ENCODE peak calls at places on chromosomes 13 and 19, in six cellular contexts. One of them, this sample, is unnamed.
A peak's percentile ranks its signal among the peaks of the same experiment; 100 is the strongest.

GRCh38 chr19:46784262-46785053 is 3.9 kb downstream of the SLC1A5 start:
- DNase-seq in B cell: no peak
- DNase-seq in AG09309: peak; percentile 89
- DNase-seq in activated CD8-positive, alpha-beta T cell treated with anti-CD3 and anti-CD28 coated beads, Interleukin-2, amount 10 ng/mL, durations not matched to agents 7 days and 5 days: peak; percentile 85
- DNase-seq in stimulated activated CD4-positive, alpha-beta T cell treated with anti-CD3 and anti-CD28 coated beads, Interleukin-12 subunit alpha, Interleukin-12 subunit beta, amount 100 ng/mL, for 4 hours: peak; percentile 54
- DNase-seq in thyroid gland: peak; percentile 18
- DNase-seq in this sample: peak; percentile 77

GRCh38 chr19:45863840-45864628 is at the start of gene FOXA3:
- DNase-seq in B cell: peak; percentile 77
- DNase-seq in activated CD8-positive, alpha-beta T cell treated with anti-CD3 and anti-CD28 coated beads, Interleukin-2, amount 10 ng/mL, durations not matched to agents 7 days and 5 days: peak; percentile 59
- DNase-seq in thyroid gland: no peak
- DNase-seq in stimulated activated CD4-positive, alpha-beta T cell treated with anti-CD3 and anti-CD28 coated beads, Interleukin-12 subunit alpha, Interleukin-12 subunit beta, amount 100 ng/mL, for 4 hours: peak; percentile 51
- DNase-seq in AG09309: no peak
- DNase-seq in this sample: peak; percentile 76

GRCh38 chr13:50928609-50929274 is 19.2 kb downstream of the RNASEH2B start:
- DNase-seq in stimulated activated CD4-positive, alpha-beta T cell treated with anti-CD3 and anti-CD28 coated beads, Interleukin-12 subunit alpha, Interleukin-12 subunit beta, amount 100 ng/mL, for 4 hours: no peak
- DNase-seq in B cell: no peak
- DNase-seq in activated CD8-positive, alpha-beta T cell treated with anti-CD3 and anti-CD28 coated beads, Interleukin-2, amount 10 ng/mL, durations not matched to agents 7 days and 5 days: no peak
- DNase-seq in AG09309: no peak
- DNase-seq in thyroid gland: no peak
- DNase-seq in this sample: no peak

GRCh38 chr13:79402679-79403078 is 3.4 kb downstream of the RBM26 start:
- DNase-seq in stimulated activated CD4-positive, alpha-beta T cell treated with anti-CD3 and anti-CD28 coated beads, Interleukin-12 subunit alpha, Interleukin-12 subunit beta, amount 100 ng/mL, for 4 hours: no peak
- DNase-seq in B cell: no peak
- DNase-seq in AG09309: no peak
- DNase-seq in activated CD8-positive, alpha-beta T cell treated with anti-CD3 and anti-CD28 coated beads, Interleukin-2, amount 10 ng/mL, durations not matched to agents 7 days and 5 days: no peak
- DNase-seq in thyroid gland: no peak
- DNase-seq in this sample: no peak

GRCh38 chr19:48403606-48404005 is 10.1 kb downstream of the GRIN2D start:
- DNase-seq in stimulated activated CD4-positive, alpha-beta T cell treated with anti-CD3 and anti-CD28 coated beads, Interleukin-12 subunit alpha, Interleukin-12 subunit beta, amount 100 ng/mL, for 4 hours: no peak
- DNase-seq in B cell: peak; percentile 62
- DNase-seq in thyroid gland: peak; percentile 36
- DNase-seq in activated CD8-positive, alpha-beta T cell treated with anti-CD3 and anti-CD28 coated beads, Interleukin-2, amount 10 ng/mL, durations not matched to agents 7 days and 5 days: peak; percentile 83
- DNase-seq in AG09309: no peak
- DNase-seq in this sample: peak; percentile 72

GRCh38 chr13:87554045-87554444 is 117.1 kb upstream of the SLITRK5 start:
- DNase-seq in B cell: no peak
- DNase-seq in stimulated activated CD4-positive, alpha-beta T cell treated with anti-CD3 and anti-CD28 coated beads, Interleukin-12 subunit alpha, Interleukin-12 subunit beta, amount 100 ng/mL, for 4 hours: no peak
- DNase-seq in activated CD8-positive, alpha-beta T cell treated with anti-CD3 and anti-CD28 coated beads, Interleukin-2, amount 10 ng/mL, durations not matched to agents 7 days and 5 days: no peak
- DNase-seq in AG09309: no peak
- DNase-seq in thyroid gland: no peak
- DNase-seq in this sample: no peak

GRCh38 chr19:41364546-41365391 is 820 bp upstream of the B9D2 start:
- DNase-seq in AG09309: no peak
- DNase-seq in activated CD8-positive, alpha-beta T cell treated with anti-CD3 and anti-CD28 coated beads, Interleukin-2, amount 10 ng/mL, durations not matched to agents 7 days and 5 days: no peak
- DNase-seq in stimulated activated CD4-positive, alpha-beta T cell treated with anti-CD3 and anti-CD28 coated beads, Interleukin-12 subunit alpha, Interleukin-12 subunit beta, amount 100 ng/mL, for 4 hours: no peak
- DNase-seq in thyroid gland: no peak
- DNase-seq in B cell: no peak
- DNase-seq in this sample: no peak

GRCh38 chr19:8697671-8698432 is 743 bp downstream of the ACTL9 start:
- DNase-seq in AG09309: no peak
- DNase-seq in stimulated activated CD4-positive, alpha-beta T cell treated with anti-CD3 and anti-CD28 coated beads, Interleukin-12 subunit alpha, Interleukin-12 subunit beta, amount 100 ng/mL, for 4 hours: peak; percentile 19
- DNase-seq in thyroid gland: no peak
- DNase-seq in B cell: no peak
- DNase-seq in activated CD8-positive, alpha-beta T cell treated with anti-CD3 and anti-CD28 coated beads, Interleukin-2, amount 10 ng/mL, durations not matched to agents 7 days and 5 days: peak; percentile 31
- DNase-seq in this sample: no peak

GRCh38 chr13:33144358-33144784 is 128.1 kb downstream of the KL start:
- DNase-seq in activated CD8-positive, alpha-beta T cell treated with anti-CD3 and anti-CD28 coated beads, Interleukin-2, amount 10 ng/mL, durations not matched to agents 7 days and 5 days: no peak
- DNase-seq in AG09309: no peak
- DNase-seq in stimulated activated CD4-positive, alpha-beta T cell treated with anti-CD3 and anti-CD28 coated beads, Interleukin-12 subunit alpha, Interleukin-12 subunit beta, amount 100 ng/mL, for 4 hours: no peak
- DNase-seq in thyroid gland: no peak
- DNase-seq in B cell: no peak
- DNase-seq in this sample: no peak

GRCh38 chr19:29785955-29786589 is 25.7 kb upstream of the CCNE1 start:
- DNase-seq in activated CD8-positive, alpha-beta T cell treated with anti-CD3 and anti-CD28 coated beads, Interleukin-2, amount 10 ng/mL, durations not matched to agents 7 days and 5 days: peak; percentile 28
- DNase-seq in B cell: no peak
- DNase-seq in thyroid gland: no peak
- DNase-seq in stimulated activated CD4-positive, alpha-beta T cell treated with anti-CD3 and anti-CD28 coated beads, Interleukin-12 subunit alpha, Interleukin-12 subunit beta, amount 100 ng/mL, for 4 hours: no peak
- DNase-seq in AG09309: no peak
- DNase-seq in this sample: peak; percentile 16

GRCh38 chr13:30659980-30660379 is 42.3 kb downstream of the USPL1 start:
- DNase-seq in AG09309: no peak
- DNase-seq in activated CD8-positive, alpha-beta T cell treated with anti-CD3 and anti-CD28 coated beads, Interleukin-2, amount 10 ng/mL, durations not matched to agents 7 days and 5 days: no peak
- DNase-seq in stimulated activated CD4-positive, alpha-beta T cell treated with anti-CD3 and anti-CD28 coated beads, Interleukin-12 subunit alpha, Interleukin-12 subunit beta, amount 100 ng/mL, for 4 hours: no peak
- DNase-seq in B cell: peak; percentile 28
- DNase-seq in thyroid gland: peak; percentile 30
- DNase-seq in this sample: no peak

GRCh38 chr19:18745012-18745735 is 45.9 kb downstream of the COMP start:
- DNase-seq in activated CD8-positive, alpha-beta T cell treated with anti-CD3 and anti-CD28 coated beads, Interleukin-2, amount 10 ng/mL, durations not matched to agents 7 days and 5 days: no peak
- DNase-seq in stimulated activated CD4-positive, alpha-beta T cell treated with anti-CD3 and anti-CD28 coated beads, Interleukin-12 subunit alpha, Interleukin-12 subunit beta, amount 100 ng/mL, for 4 hours: no peak
- DNase-seq in AG09309: no peak
- DNase-seq in B cell: no peak
- DNase-seq in thyroid gland: peak; percentile 76
- DNase-seq in this sample: no peak

GRCh38 chr19:5434970-5435641 is 20.1 kb upstream of the ZNRF4 start:
- DNase-seq in activated CD8-positive, alpha-beta T cell treated with anti-CD3 and anti-CD28 coated beads, Interleukin-2, amount 10 ng/mL, durations not matched to agents 7 days and 5 days: peak; percentile 23
- DNase-seq in AG09309: peak; percentile 29
- DNase-seq in thyroid gland: no peak
- DNase-seq in stimulated activated CD4-positive, alpha-beta T cell treated with anti-CD3 and anti-CD28 coated beads, Interleukin-12 subunit alpha, Interleukin-12 subunit beta, amount 100 ng/mL, for 4 hours: peak; percentile 43
- DNase-seq in B cell: no peak
- DNase-seq in this sample: no peak

GRCh38 chr19:19554074-19555023 is 16.3 kb downstream of the CILP2 start:
- DNase-seq in AG09309: no peak
- DNase-seq in stimulated activated CD4-positive, alpha-beta T cell treated with anti-CD3 and anti-CD28 coated beads, Interleukin-12 subunit alpha, Interleukin-12 subunit beta, amount 100 ng/mL, for 4 hours: peak; percentile 66
- DNase-seq in activated CD8-positive, alpha-beta T cell treated with anti-CD3 and anti-CD28 coated beads, Interleukin-2, amount 10 ng/mL, durations not matched to agents 7 days and 5 days: peak; percentile 70
- DNase-seq in thyroid gland: peak; percentile 37
- DNase-seq in B cell: peak; percentile 61
- DNase-seq in this sample: peak; percentile 71

GRCh38 chr19:19542507-19542906 is 4.4 kb downstream of the CILP2 start:
- DNase-seq in B cell: no peak
- DNase-seq in activated CD8-positive, alpha-beta T cell treated with anti-CD3 and anti-CD28 coated beads, Interleukin-2, amount 10 ng/mL, durations not matched to agents 7 days and 5 days: no peak
- DNase-seq in thyroid gland: no peak
- DNase-seq in AG09309: no peak
- DNase-seq in stimulated activated CD4-positive, alpha-beta T cell treated with anti-CD3 and anti-CD28 coated beads, Interleukin-12 subunit alpha, Interleukin-12 subunit beta, amount 100 ng/mL, for 4 hours: no peak
- DNase-seq in this sample: no peak

GRCh38 chr13:49400755-49401659 is 42.9 kb downstream of the CAB39L start:
- DNase-seq in B cell: peak; percentile 25
- DNase-seq in stimulated activated CD4-positive, alpha-beta T cell treated with anti-CD3 and anti-CD28 coated beads, Interleukin-12 subunit alpha, Interleukin-12 subunit beta, amount 100 ng/mL, for 4 hours: no peak
- DNase-seq in AG09309: no peak
- DNase-seq in thyroid gland: peak; percentile 32
- DNase-seq in activated CD8-positive, alpha-beta T cell treated with anti-CD3 and anti-CD28 coated beads, Interleukin-2, amount 10 ng/mL, durations not matched to agents 7 days and 5 days: no peak
- DNase-seq in this sample: peak; percentile 19

GRCh38 chr13:72565893-72566292 is 161.5 kb downstream of the MZT1 start:
- DNase-seq in thyroid gland: no peak
- DNase-seq in AG09309: no peak
- DNase-seq in activated CD8-positive, alpha-beta T cell treated with anti-CD3 and anti-CD28 coated beads, Interleukin-2, amount 10 ng/mL, durations not matched to agents 7 days and 5 days: no peak
- DNase-seq in stimulated activated CD4-positive, alpha-beta T cell treated with anti-CD3 and anti-CD28 coated beads, Interleukin-12 subunit alpha, Interleukin-12 subunit beta, amount 100 ng/mL, for 4 hours: no peak
- DNase-seq in B cell: no peak
- DNase-seq in this sample: no peak

GRCh38 chr19:2478324-2478755 is 2.4 kb downstream of the GADD45B start:
- DNase-seq in AG09309: no peak
- DNase-seq in thyroid gland: peak; percentile 77
- DNase-seq in activated CD8-positive, alpha-beta T cell treated with anti-CD3 and anti-CD28 coated beads, Interleukin-2, amount 10 ng/mL, durations not matched to agents 7 days and 5 days: peak; percentile 78
- DNase-seq in stimulated activated CD4-positive, alpha-beta T cell treated with anti-CD3 and anti-CD28 coated beads, Interleukin-12 subunit alpha, Interleukin-12 subunit beta, amount 100 ng/mL, for 4 hours: peak; percentile 26
- DNase-seq in B cell: peak; percentile 55
- DNase-seq in this sample: no peak

This sample was measured in germinal center.